ENCODE peak calls at places on chromosomes 3 and 15, in nine cellular contexts. L is nucleus accumbens; H is left cardiac atrium; B is activated CD4-positive, alpha-beta memory T cell treated with anti-CD3 and anti-CD28 coated beads for 36 hours; N is amniotic stem cell; I is stimulated activated CD4-positive, alpha-beta T cell treated with anti-CD3 and anti-CD28 coated beads, Interleukin-12 subunit alpha, Interleukin-12 subunit beta, amount 100 ng/mL, for 24 hours; T is kidney glomerular epithelial cell; Z is NCI-H69; E is stimulated activated naive CD8-positive, alpha-beta T cell treated with anti-CD3 and anti-CD28 coated beads, Interleukin-15, Interleukin-2, amounts not matched to agents 100 U/mL and 50 U/mL, for 24 hours. W is an unnamed sample.

GRCh38 chr3:132222868-132223538 is 94.2 kb upstream of the ACP3 start:
- DNase-seq in L (no peak), H (peak; percentile 23), B (no peak), N (no peak), I (no peak), T (peak; percentile 93), Z (peak; percentile 43), E (no peak), W (no peak)

GRCh38 chr3:56801597-56802410 is at the start of gene ARHGEF3:
- DNase-seq in L (peak; percentile 65), H (peak; percentile 90), B (peak; percentile 92), N (peak; percentile 46), I (peak; percentile 80), T (peak; percentile 89), Z (peak; percentile 86), E (peak; percentile 91), W (peak; percentile 87)

GRCh38 chr3:66432767-66433521 is 67.9 kb downstream of the LRIG1 start:
- DNase-seq in L (no peak), H (no peak), B (no peak), N (no peak), I (no peak), T (no peak), Z (no peak), E (no peak), W (no peak)

GRCh38 chr3:149247929-149248691 is 26.5 kb upstream of the CP start:
- DNase-seq in L (peak; percentile 13), H (no peak), B (peak; percentile 46), N (no peak), I (no peak), T (peak; percentile 24), Z (peak; percentile 15), E (peak; percentile 55), W (no peak)

GRCh38 chr3:36941658-36942057 is 3.2 kb downstream of the TRANK1 start:
- DNase-seq in L (no peak), H (no peak), B (no peak), N (no peak), I (no peak), T (no peak), Z (no peak), E (no peak), W (no peak)

GRCh38 chr3:36923523-36923943 is 21.3 kb downstream of the TRANK1 start:
- DNase-seq in L (no peak), H (no peak), B (no peak), N (no peak), I (no peak), T (no peak), Z (no peak), E (no peak), W (no peak)

GRCh38 chr3:58106640-58107039 is 98.4 kb downstream of the FLNB start:
- DNase-seq in L (no peak), H (no peak), B (no peak), N (no peak), I (no peak), T (no peak), Z (no peak), E (no peak), W (no peak)

GRCh38 chr3:181709537-181710279 is 2.0 kb upstream of the SOX2 start:
- DNase-seq in L (peak; percentile 34), H (peak; percentile 77), B (peak; percentile 72), N (peak; percentile 29), I (peak; percentile 22), T (peak; percentile 66), Z (peak; percentile 92), E (peak; percentile 75), W (no peak)

GRCh38 chr15:64950888-64951287 is 38.8 kb downstream of the SPG21 start:
- DNase-seq in L (no peak), H (no peak), B (peak; percentile 10), N (no peak), I (no peak), T (no peak), Z (peak; percentile 13), E (no peak), W (no peak)

GRCh38 chr15:77871838-77872371 is 205.6 kb downstream of the TBC1D2B start:
- DNase-seq in L (no peak), H (no peak), B (no peak), N (no peak), I (no peak), T (no peak), Z (peak; percentile 5), E (peak; percentile 8), W (no peak)

GRCh38 chr15:88218557-88219214 is 37.9 kb downstream of the NTRK3 start:
- DNase-seq in L (no peak), H (no peak), B (no peak), N (no peak), I (no peak), T (no peak), Z (no peak), E (no peak), W (no peak)

GRCh38 chr3:150899141-150899540 is 6.1 kb downstream of the MINDY4B start:
- DNase-seq in L (no peak), H (no peak), B (no peak), N (no peak), I (no peak), T (no peak), Z (no peak), E (no peak), W (no peak)

GRCh38 chr3:103786296-103786695 is 1351.5 kb downstream of the ZPLD1 start:
- DNase-seq in L (no peak), H (no peak), B (no peak), N (no peak), I (no peak), T (no peak), Z (no peak), E (no peak), W (no peak)

GRCh38 chr3:62007036-62007435 is 366.3 kb downstream of the FEZF2 start:
- DNase-seq in L (no peak), H (no peak), B (no peak), N (no peak), I (no peak), T (no peak), Z (no peak), E (no peak), W (no peak)

GRCh38 chr3:71088019-71088711 is 495.4 kb downstream of the FOXP1 start:
- DNase-seq in L (no peak), H (no peak), B (no peak), N (no peak), I (no peak), T (no peak), Z (peak; percentile 67), E (no peak), W (no peak)

GRCh38 chr3:36991923-36992805 is 767 bp downstream of the EPM2AIP1 start:
- DNase-seq in L (no peak), H (no peak), B (peak; percentile 53), N (no peak), I (no peak), T (no peak), Z (no peak), E (peak; percentile 29), W (no peak)

GRCh38 chr15:76973362-76973743 is 21.6 kb upstream of the PSTPIP1 start:
- DNase-seq in L (peak; percentile 5), H (peak; percentile 65), B (peak; percentile 82), N (no peak), I (peak; percentile 49), T (no peak), Z (peak; percentile 43), E (peak; percentile 80), W (peak; percentile 44)

GRCh38 chr15:62301993-62302665 is 137.0 kb upstream of the C2CD4B start:
- DNase-seq in L (no peak), H (no peak), B (no peak), N (no peak), I (no peak), T (no peak), Z (peak; percentile 55), E (no peak), W (no peak)